ENCODE peak calls at places on chromosome 17, in eight cellular contexts. One of them, this sample, is unnamed.

GRCh38 chr17:79791354-79792123 is 5.3 kb downstream of the CBX8 start:
- DNase-seq in GM12878: no peak
- DNase-seq in HCT116: no peak
- DNase-seq in GM23338: peak; percentile 57
- DNase-seq in K562: no peak
- DNase-seq in HepG2: no peak
- DNase-seq in Panc1: no peak
- DNase-seq in SK-N-SH: peak; percentile 81
- DNase-seq in this sample: no peak

GRCh38 chr17:10171057-10171456 is 27.3 kb downstream of the GAS7 start:
- DNase-seq in GM12878: no peak
- DNase-seq in HCT116: no peak
- DNase-seq in GM23338: no peak
- DNase-seq in K562: no peak
- DNase-seq in HepG2: no peak
- DNase-seq in Panc1: no peak
- DNase-seq in SK-N-SH: no peak
- DNase-seq in this sample: no peak

GRCh38 chr17:4032738-4033137 is 68.5 kb upstream of the ATP2A3 start:
- DNase-seq in GM12878: no peak
- DNase-seq in HCT116: no peak
- DNase-seq in GM23338: peak; percentile 34
- DNase-seq in K562: no peak
- DNase-seq in HepG2: no peak
- DNase-seq in Panc1: no peak
- DNase-seq in SK-N-SH: no peak
- DNase-seq in this sample: no peak

GRCh38 chr17:55533611-55534010 is 22.4 kb upstream of the SMIM36 start:
- DNase-seq in GM12878: no peak
- DNase-seq in HCT116: no peak
- DNase-seq in GM23338: no peak
- DNase-seq in K562: no peak
- DNase-seq in HepG2: no peak
- DNase-seq in Panc1: no peak
- DNase-seq in SK-N-SH: no peak
- DNase-seq in this sample: no peak

GRCh38 chr17:57856792-57857620 is 7.2 kb upstream of the MRPS23 start:
- DNase-seq in GM12878: no peak
- DNase-seq in HCT116: no peak
- DNase-seq in GM23338: no peak
- DNase-seq in K562: no peak
- DNase-seq in HepG2: peak; percentile 73
- DNase-seq in Panc1: no peak
- DNase-seq in SK-N-SH: no peak
- DNase-seq in this sample: no peak

GRCh38 chr17:20211246-20211645 is 202.1 kb downstream of the SPECC1 start:
- DNase-seq in GM12878: no peak
- DNase-seq in HCT116: no peak
- DNase-seq in GM23338: no peak
- DNase-seq in K562: no peak
- DNase-seq in HepG2: no peak
- DNase-seq in Panc1: no peak
- DNase-seq in SK-N-SH: no peak
- DNase-seq in this sample: no peak

GRCh38 chr17:80611831-80612230 is 67.2 kb downstream of the RPTOR start:
- DNase-seq in GM12878: no peak
- DNase-seq in HCT116: no peak
- DNase-seq in GM23338: no peak
- DNase-seq in K562: no peak
- DNase-seq in HepG2: no peak
- DNase-seq in Panc1: no peak
- DNase-seq in SK-N-SH: no peak
- DNase-seq in this sample: no peak

GRCh38 chr17:79338142-79338541 is 263.5 kb downstream of the ENGASE start:
- DNase-seq in GM12878: no peak
- DNase-seq in HCT116: no peak
- DNase-seq in GM23338: peak; percentile 36
- DNase-seq in K562: no peak
- DNase-seq in HepG2: no peak
- DNase-seq in Panc1: no peak
- DNase-seq in SK-N-SH: no peak
- DNase-seq in this sample: no peak

GRCh38 chr17:31726980-31727427 is 132.0 kb downstream of the COPRS start:
- DNase-seq in GM12878: no peak
- DNase-seq in HCT116: no peak
- DNase-seq in GM23338: no peak
- DNase-seq in K562: no peak
- DNase-seq in HepG2: no peak
- DNase-seq in Panc1: no peak
- DNase-seq in SK-N-SH: no peak
- DNase-seq in this sample: no peak

GRCh38 chr17:2949469-2950044 is 113.8 kb downstream of the OR1D5 start:
- DNase-seq in GM12878: no peak
- DNase-seq in HCT116: peak; percentile 75
- DNase-seq in GM23338: no peak
- DNase-seq in K562: no peak
- DNase-seq in HepG2: no peak
- DNase-seq in Panc1: peak; percentile 61
- DNase-seq in SK-N-SH: no peak
- DNase-seq in this sample: no peak

GRCh38 chr17:13931752-13932477 is 137.4 kb upstream of the COX10 start:
- DNase-seq in GM12878: no peak
- DNase-seq in HCT116: no peak
- DNase-seq in GM23338: peak; percentile 30
- DNase-seq in K562: no peak
- DNase-seq in HepG2: no peak
- DNase-seq in Panc1: no peak
- DNase-seq in SK-N-SH: no peak
- DNase-seq in this sample: peak; percentile 17

GRCh38 chr17:41190328-41190727 is 641 bp downstream of the KRTAP9-1 start:
- DNase-seq in GM12878: no peak
- DNase-seq in HCT116: no peak
- DNase-seq in GM23338: no peak
- DNase-seq in K562: no peak
- DNase-seq in HepG2: no peak
- DNase-seq in Panc1: no peak
- DNase-seq in SK-N-SH: no peak
- DNase-seq in this sample: no peak

GRCh38 chr17:21302711-21303425 is 18.4 kb downstream of the MAP2K3 start:
- DNase-seq in GM12878: no peak
- DNase-seq in HCT116: no peak
- DNase-seq in GM23338: no peak
- DNase-seq in K562: no peak
- DNase-seq in HepG2: no peak
- DNase-seq in Panc1: no peak
- DNase-seq in SK-N-SH: peak; percentile 52
- DNase-seq in this sample: no peak
- TF ChIP-seq POLR2AphosphoS5 in GM12878: no peak
- TF ChIP-seq POLR2AphosphoS5 in HCT116: no peak
- TF ChIP-seq POLR2AphosphoS5 in GM23338: no peak
- TF ChIP-seq POLR2AphosphoS5 in K562: no peak
- TF ChIP-seq POLR2AphosphoS5 in HepG2: no peak
- TF ChIP-seq POLR2AphosphoS5 in Panc1: no peak
- TF ChIP-seq POLR2AphosphoS5 in SK-N-SH: no peak
- TF ChIP-seq POLR2AphosphoS5 in this sample: no peak

DNA sequence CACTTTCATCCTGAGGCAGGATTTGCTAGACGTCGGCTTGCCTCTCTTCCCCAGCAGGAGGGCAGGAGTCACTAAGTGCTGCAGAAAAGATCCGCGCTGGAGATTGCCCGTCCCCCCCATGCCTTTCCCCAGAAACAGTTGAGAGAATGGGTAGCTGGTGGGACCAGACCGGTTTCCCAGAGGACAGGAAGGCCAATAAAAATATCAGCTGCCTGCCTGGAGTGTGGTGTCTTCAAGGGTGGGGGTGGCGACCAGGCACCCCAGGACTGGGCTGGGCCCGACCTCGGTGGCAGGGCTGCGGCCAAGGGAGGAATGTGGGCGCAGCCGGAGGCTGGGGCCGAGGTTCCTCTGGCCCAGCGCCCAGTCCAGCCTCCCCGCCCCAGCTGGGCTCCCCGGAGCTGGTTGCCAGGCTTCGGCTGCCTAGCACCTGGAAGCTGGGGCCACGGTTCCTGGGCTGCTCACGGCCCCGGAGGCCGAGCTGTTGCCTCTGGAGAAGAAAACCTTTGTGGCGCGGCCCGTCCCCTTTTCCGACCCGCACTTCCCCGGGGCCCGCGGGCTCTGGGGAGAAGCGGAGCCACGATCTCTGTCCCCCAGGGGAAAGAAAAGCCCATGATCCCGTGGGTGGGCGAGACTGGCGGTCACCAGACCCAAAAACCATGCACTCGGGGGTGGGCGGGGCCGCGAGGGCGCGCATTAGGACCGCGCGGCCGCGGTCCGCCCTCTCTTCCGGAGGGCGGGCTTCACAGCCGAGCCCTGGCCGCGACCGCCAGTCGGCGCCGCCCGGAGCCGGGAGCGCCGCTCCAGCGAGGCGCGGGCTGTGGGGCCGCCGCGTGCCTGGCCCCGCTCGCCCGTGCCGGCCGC is at the start of gene TRAF4:
- DNase-seq in GM12878: no peak
- DNase-seq in HCT116: peak; percentile 79
- DNase-seq in GM23338: peak; percentile 91
- DNase-seq in K562: peak; percentile 95
- DNase-seq in HepG2: peak; percentile 73
- DNase-seq in Panc1: no peak
- DNase-seq in SK-N-SH: peak; percentile 92
- DNase-seq in this sample: peak; percentile 73
- TF ChIP-seq CTCF in GM12878: peak; percentile 26
- TF ChIP-seq CTCF in HCT116: peak; percentile 1
- TF ChIP-seq CTCF in GM23338: peak; percentile 19
- TF ChIP-seq CTCF in K562: no peak
- TF ChIP-seq CTCF in HepG2: no peak
- TF ChIP-seq CTCF in Panc1: no peak
- TF ChIP-seq CTCF in SK-N-SH: no peak
- TF ChIP-seq CTCF in this sample: no peak

DNA sequence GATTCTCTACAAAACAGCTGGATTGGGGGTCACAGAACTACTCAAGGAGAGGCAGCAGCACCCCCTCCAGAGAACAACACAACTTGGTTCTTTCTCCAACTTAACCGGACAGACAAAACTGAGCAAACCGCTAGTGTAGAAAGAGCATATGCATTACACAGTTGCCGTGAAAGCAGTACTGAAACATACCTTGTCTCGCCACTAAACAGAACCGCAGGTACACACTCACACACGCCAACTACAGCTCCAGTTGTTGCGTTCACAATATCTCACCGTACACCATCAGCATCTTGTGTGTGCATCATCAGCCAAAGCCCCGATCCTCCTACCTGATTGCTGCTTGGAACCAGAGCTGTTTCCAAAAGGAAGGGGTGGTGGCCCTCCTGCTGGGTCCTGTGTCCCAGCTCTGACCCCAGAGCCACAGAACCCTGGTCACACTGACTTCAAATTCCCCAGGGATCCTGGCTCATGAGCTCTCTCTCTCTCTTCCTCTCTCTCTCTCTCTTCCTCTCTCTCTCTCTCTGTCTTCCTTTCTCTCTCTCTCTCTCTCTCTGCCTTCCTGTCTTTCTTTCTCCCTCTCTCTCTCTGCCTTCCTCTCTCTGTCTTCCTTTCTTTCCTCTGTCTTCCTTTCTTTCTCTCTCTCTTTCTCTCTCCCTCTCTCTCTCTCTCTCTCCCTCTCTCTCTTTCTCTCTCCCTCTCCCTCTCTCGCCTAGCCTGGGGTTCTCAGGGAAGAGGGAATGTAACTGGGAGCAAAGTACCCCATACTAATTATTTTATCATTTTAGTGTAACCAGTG is 8.4 kb downstream of the PIMREG start:
- DNase-seq in GM12878: no peak
- DNase-seq in HCT116: no peak
- DNase-seq in GM23338: peak; percentile 34
- DNase-seq in K562: no peak
- DNase-seq in HepG2: no peak
- DNase-seq in Panc1: no peak
- DNase-seq in SK-N-SH: no peak
- DNase-seq in this sample: no peak
- TF ChIP-seq REST in GM12878: no peak
- TF ChIP-seq REST in HCT116: no peak
- TF ChIP-seq REST in GM23338: no peak
- TF ChIP-seq REST in K562: no peak
- TF ChIP-seq REST in HepG2: no peak
- TF ChIP-seq REST in Panc1: no peak
- TF ChIP-seq REST in SK-N-SH: no peak
- TF ChIP-seq REST in this sample: no peak

GRCh38 chr17:75723201-75723930 is 2.1 kb downstream of the ITGB4 start:
- DNase-seq in GM12878: no peak
- DNase-seq in HCT116: no peak
- DNase-seq in GM23338: no peak
- DNase-seq in K562: no peak
- DNase-seq in HepG2: no peak
- DNase-seq in Panc1: no peak
- DNase-seq in SK-N-SH: no peak
- DNase-seq in this sample: no peak
- TF ChIP-seq POLR2AphosphoS5 in GM12878: no peak
- TF ChIP-seq POLR2AphosphoS5 in HCT116: peak; percentile 73
- TF ChIP-seq POLR2AphosphoS5 in GM23338: no peak
- TF ChIP-seq POLR2AphosphoS5 in K562: no peak
- TF ChIP-seq POLR2AphosphoS5 in HepG2: no peak
- TF ChIP-seq POLR2AphosphoS5 in Panc1: peak; percentile 28
- TF ChIP-seq POLR2AphosphoS5 in SK-N-SH: no peak
- TF ChIP-seq POLR2AphosphoS5 in this sample: no peak